ENCODE peak calls at places on chromosomes 11 and 22, in five cellular contexts. H is IMR-90; V is foreskin fibroblast; R is nephron progenitor cell; G is stimulated activated naive CD8-positive, alpha-beta T cell treated with anti-CD3 and anti-CD28 coated beads, Interleukin-15, Interleukin-2, amounts not matched to agents 100 U/mL and 50 U/mL, for 24 hours. F is an unnamed sample.

GRCh38 chr11:73520358-73521061 is 77.4 kb downstream of the FAM168A start:
- DNase-seq in R (no peak), G (no peak), H (peak; percentile 22), V (peak; percentile 75), F (no peak)

GRCh38 chr11:27718853-27719574 is 18.8 kb upstream of the BDNF start:
- DNase-seq in H (peak; percentile 65), R (peak; percentile 76), G (no peak), V (peak; percentile 76), F (no peak)

GRCh38 chr11:70028147-70028855 is 49.8 kb upstream of the ANO1 start:
- DNase-seq in V (no peak), R (no peak), H (no peak), G (no peak), F (no peak)

GRCh38 chr11:69360606-69361005 is 66.7 kb downstream of the MYEOV start:
- DNase-seq in R (no peak), V (no peak), G (no peak), H (no peak), F (no peak)

GRCh38 chr11:34653031-34653430 is 32.1 kb downstream of the EHF start:
- DNase-seq in V (no peak), H (no peak), G (no peak), R (no peak), F (no peak)

GRCh38 chr11:73158356-73159051 is 16.4 kb upstream of the FCHSD2 start:
- DNase-seq in H (peak; percentile 90), G (no peak), V (peak; percentile 38), R (no peak), F (no peak)

GRCh38 chr11:134751161-134751560 is 339.1 kb upstream of the B3GAT1 start:
- DNase-seq in G (no peak), R (no peak), V (no peak), H (no peak), F (no peak)

GRCh38 chr11:69928124-69928523 is 108.9 kb upstream of the FGF3 start:
- DNase-seq in H (no peak), G (no peak), V (no peak), R (no peak), F (no peak)

GRCh38 chr22:17264321-17265052 is 45.3 kb upstream of the ADA2 start:
- DNase-seq in R (peak; percentile 65), H (peak; percentile 30), V (peak; percentile 12), G (no peak), F (no peak)

GRCh38 chr22:37117092-37117491 is 7.6 kb upstream of the TMPRSS6 start:
- DNase-seq in V (no peak), R (no peak), G (no peak), H (no peak), F (no peak)

GRCh38 chr11:46490576-46491100 is 99.1 kb upstream of the CHRM4 start:
- DNase-seq in H (peak; percentile 46), R (no peak), V (peak; percentile 43), G (no peak), F (no peak)

GRCh38 chr22:26610072-26610958 is 7.5 kb downstream of the CRYBB1 start:
- DNase-seq in V (peak; percentile 93), H (peak; percentile 96), G (peak; percentile 66), R (no peak), F (peak; percentile 85)

GRCh38 chr22:36369922-36370781 is 17.6 kb downstream of the MYH9 start:
- DNase-seq in R (no peak), H (peak; percentile 41), V (peak; percentile 70), G (no peak), F (no peak)

GRCh38 chr11:61413496-61413895 is 16.3 kb downstream of the CPSF7 start:
- DNase-seq in R (no peak), V (peak; percentile 23), G (no peak), H (peak; percentile 41), F (peak; percentile 28)

GRCh38 chr11:47979378-47980092 is 824 bp upstream of the PTPRJ start:
- DNase-seq in G (no peak), R (peak; percentile 35), H (no peak), V (peak; percentile 22), F (no peak)

GRCh38 chr11:20015529-20016427 is 144.5 kb downstream of the DBX1 start:
- DNase-seq in V (no peak), G (no peak), R (no peak), H (no peak), F (no peak)

GRCh38 chr11:23078289-23078971 is 218.2 kb upstream of the CCDC179 start:
- DNase-seq in R (no peak), G (no peak), H (peak; percentile 80), V (peak; percentile 66), F (no peak)

GRCh38 chr11:68038718-68039525 is at the start of gene TCIRG1:
- DNase-seq in V (peak; percentile 93), H (peak; percentile 70), R (peak; percentile 61), G (peak; percentile 77), F (peak; percentile 71)

GRCh38 chr11:47524200-47524874 is 28.6 kb downstream of the CELF1 start:
- DNase-seq in H (no peak), R (peak; percentile 8), V (peak; percentile 28), G (peak; percentile 16), F (no peak)

GRCh38 chr11:13595166-13595565 is 73.3 kb upstream of the FAR1 start:
- DNase-seq in H (peak; percentile 42), G (no peak), V (peak; percentile 52), R (no peak), F (peak; percentile 9)

GRCh38 chr22:29344137-29344536 is 28.6 kb upstream of the RASL10A start:
- DNase-seq in G (no peak), R (no peak), V (peak; percentile 96), H (peak; percentile 79), F (peak; percentile 96)

GRCh38 chr22:41658869-41659268 is 29.8 kb downstream of the SNU13 start:
- DNase-seq in V (no peak), H (no peak), R (no peak), G (no peak), F (no peak)

GRCh38 chr22:45007946-45008852 is 1.6 kb downstream of the PHF21B start:
- DNase-seq in V (peak; percentile 58), G (peak; percentile 20), R (peak; percentile 65), H (no peak), F (no peak)

GRCh38 chr11:46181387-46181786 is 60.1 kb upstream of the PHF21A start:
- DNase-seq in H (no peak), V (no peak), G (no peak), R (no peak), F (no peak)

GRCh38 chr11:126355926-126356897 is 726 bp downstream of the ST3GAL4 start:
- DNase-seq in R (no peak), H (no peak), V (peak; percentile 81), G (peak; percentile 48), F (no peak)

GRCh38 chr11:70524096-70524922 is 126.0 kb downstream of the CTTN start:
- DNase-seq in R (no peak), V (no peak), G (no peak), H (peak; percentile 18), F (no peak)

GRCh38 chr11:130449996-130450419 is 1.6 kb downstream of the ADAMTS15 start:
- DNase-seq in V (peak; percentile 90), H (peak; percentile 82), G (peak; percentile 10), R (peak; percentile 80), F (no peak)